ENCODE peak calls at places on chromosomes 4 and X, in eight cellular contexts. E is BJ; P is DND-41; M is upper lobe of right lung; O is IMR-90; W is lower lobe of right lung; Q is fibroblast of lung; Y is CD4-positive, alpha-beta T cell. A is an unnamed sample.

GRCh38 chrX:151902813-151903591 is 9.7 kb upstream of the MAGEA4 start:
- DNase-seq in O (peak; percentile 66), Q (peak; percentile 71), Y (no peak), W (no peak), P (no peak), M (no peak), E (peak; percentile 74), A (no peak)

GRCh38 chr4:15729910-15730533 is 27.2 kb downstream of the BST1 start:
- DNase-seq in Y (no peak), Q (peak; percentile 60), W (no peak), O (peak; percentile 53), E (no peak), M (no peak), P (peak; percentile 52), A (peak; percentile 43)

GRCh38 chrX:72540318-72540717 is 32.3 kb downstream of the HDAC8 start:
- DNase-seq in P (no peak), E (peak; percentile 1), Q (peak; percentile 57), W (no peak), O (peak; percentile 58), Y (no peak), M (no peak), A (no peak)

GRCh38 chr4:70356185-70356584 is 4.4 kb upstream of the SMR3A start:
- DNase-seq in Y (no peak), E (no peak), W (no peak), P (no peak), Q (no peak), O (no peak), M (no peak), A (no peak)

GRCh38 chrX:57519578-57520118 is 72.2 kb upstream of the ZXDB start:
- DNase-seq in M (no peak), P (no peak), E (no peak), W (no peak), Y (no peak), Q (no peak), O (no peak), A (no peak)

GRCh38 chr4:38449506-38450174 is 214.4 kb upstream of the KLF3 start:
- DNase-seq in P (no peak), E (no peak), O (peak; percentile 5), M (no peak), W (no peak), Y (no peak), Q (no peak), A (no peak)

GRCh38 chrX:115067812-115068211 is 50.4 kb upstream of the IL13RA2 start:
- DNase-seq in E (no peak), W (no peak), Y (no peak), M (no peak), O (peak; percentile 35), P (no peak), Q (peak; percentile 62), A (no peak)

GRCh38 chr4:139229534-139230039 is 50.4 kb downstream of the MGARP start:
- DNase-seq in O (peak; percentile 68), E (no peak), P (no peak), W (no peak), Y (no peak), M (no peak), Q (peak; percentile 81), A (no peak)

GRCh38 chrX:12002876-12003275 is 135.4 kb upstream of the FRMPD4 start:
- DNase-seq in O (peak; percentile 10), W (no peak), E (no peak), M (no peak), Q (no peak), Y (no peak), P (no peak), A (no peak)

GRCh38 chr4:47531241-47531953 is 46.3 kb downstream of the ATP10D start:
- DNase-seq in Y (peak; percentile 36), W (no peak), P (peak; percentile 92), M (peak; percentile 48), O (peak; percentile 90), Q (peak; percentile 75), E (no peak), A (peak; percentile 80)

GRCh38 chr4:33357121-33357520 is 2637.0 kb downstream of the PCDH7 start:
- DNase-seq in W (no peak), O (no peak), M (no peak), Q (no peak), Y (no peak), E (no peak), P (no peak), A (no peak)

GRCh38 chr4:22997358-22998224 is 304.9 kb downstream of the GBA3 start:
- DNase-seq in Q (no peak), E (no peak), W (no peak), P (no peak), O (no peak), M (no peak), Y (no peak), A (no peak)

GRCh38 chr4:95124906-95125504 is 367.2 kb downstream of the BMPR1B start:
- DNase-seq in Y (no peak), E (no peak), Q (peak; percentile 78), O (peak; percentile 76), W (no peak), P (peak; percentile 23), M (no peak), A (peak; percentile 3)

DNA sequence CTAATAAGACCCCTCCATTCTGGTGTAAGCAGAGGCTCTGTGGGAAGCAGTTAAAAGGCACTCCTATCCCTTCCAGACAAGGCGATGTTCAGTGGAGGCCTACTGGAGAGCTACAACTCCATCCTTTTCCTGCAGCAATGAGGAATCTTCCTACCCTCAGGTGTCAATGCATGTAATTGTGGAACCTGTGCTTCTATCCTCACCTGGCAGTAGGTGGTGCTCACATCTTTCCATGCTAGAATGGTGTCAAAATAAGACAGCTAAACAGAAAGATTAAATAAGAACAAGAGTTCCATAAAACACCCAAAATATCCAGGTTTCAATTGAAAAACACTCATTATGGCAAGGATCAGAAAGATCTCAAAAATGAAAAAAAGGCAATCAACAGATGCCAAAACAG is 224.6 kb downstream of the IL15 start:
- DNase-seq in W (no peak), P (no peak), O (no peak), Q (no peak), Y (no peak), E (no peak), M (no peak), A (no peak)
- TF ChIP-seq CTCF in W (no peak), P (no peak), O (no peak), Q (no peak), Y (no peak), E (no peak), M (no peak), A (no peak)

GRCh38 chr4:135354876-135355275 is 1153.3 kb upstream of the PABPC4L start:
- DNase-seq in Q (peak; percentile 1), W (no peak), P (no peak), O (peak; percentile 38), M (no peak), E (no peak), Y (no peak), A (no peak)
- TF ChIP-seq CTCF in Q (no peak), W (no peak), P (no peak), O (no peak), M (no peak), E (no peak), Y (no peak), A (no peak)

GRCh38 chr4:5899396-5899795 is 6.5 kb upstream of the CRMP1 start:
- DNase-seq in W (no peak), O (no peak), P (no peak), E (no peak), Q (no peak), Y (no peak), M (no peak), A (no peak)
- TF ChIP-seq CTCF in W (no peak), O (no peak), P (no peak), E (no peak), Q (no peak), Y (no peak), M (no peak), A (no peak)

DNA sequence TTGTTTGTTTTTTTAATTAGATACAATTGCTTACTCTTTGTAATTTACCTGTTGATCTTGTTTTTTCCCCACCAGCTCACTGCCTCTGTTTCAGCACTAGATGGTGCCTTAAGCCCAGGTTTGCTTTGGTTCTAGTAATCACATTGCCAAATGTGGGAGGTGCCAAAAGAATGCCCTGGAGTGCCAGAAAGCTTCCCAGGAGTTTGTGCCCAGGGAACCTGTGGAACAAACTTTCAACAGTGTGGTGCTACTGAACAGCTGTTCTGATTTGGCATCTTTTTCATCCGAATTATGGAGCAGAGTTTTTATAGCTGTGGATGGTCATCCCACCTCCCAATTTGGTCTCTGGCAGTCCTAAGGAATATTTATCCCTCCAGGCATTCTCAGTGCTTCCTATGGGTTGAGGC is 1000.7 kb downstream of the STIM2 start:
- DNase-seq in E (no peak), Y (no peak), Q (peak; percentile 51), P (no peak), O (peak; percentile 47), M (no peak), W (no peak), A (no peak)
- TF ChIP-seq CTCF in E (peak; percentile 49), Y (no peak), Q (peak; percentile 51), P (peak; percentile 20), O (peak; percentile 57), M (peak; percentile 45), W (peak; percentile 34), A (no peak)

GRCh38 chr4:24488399-24489164 is 95.8 kb downstream of the DHX15 start:
- DNase-seq in W (peak; percentile 77), E (no peak), P (peak; percentile 67), Q (peak; percentile 70), Y (peak; percentile 28), M (peak; percentile 86), O (peak; percentile 62), A (peak; percentile 84)
- TF ChIP-seq CTCF in W (peak; percentile 82), E (peak; percentile 93), P (peak; percentile 84), Q (peak; percentile 82), Y (peak; percentile 43), M (peak; percentile 85), O (peak; percentile 86), A (peak; percentile 74)

DNA sequence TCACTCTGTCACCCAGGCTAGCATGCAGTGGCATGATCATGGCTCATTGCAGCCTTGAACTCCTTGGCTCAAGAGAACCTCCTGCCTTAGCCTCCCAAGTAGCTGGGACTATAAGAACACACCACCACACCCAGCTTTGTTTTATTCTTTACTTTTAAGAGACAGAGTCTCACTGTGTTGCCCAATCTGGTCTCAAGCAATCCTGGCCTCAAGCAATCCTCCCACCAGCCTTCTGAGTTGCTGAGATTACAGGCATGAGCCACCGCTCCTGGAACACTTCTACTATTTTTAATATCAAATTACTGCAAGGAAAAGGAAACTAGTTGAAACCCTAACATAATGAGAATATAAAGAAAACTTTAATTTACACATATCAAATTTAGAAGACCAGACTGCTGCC is 85.4 kb downstream of the FAM13A start:
- DNase-seq in E (no peak), W (no peak), Y (no peak), P (no peak), O (no peak), Q (no peak), M (no peak), A (no peak)
- TF ChIP-seq CTCF in E (no peak), W (no peak), Y (no peak), P (no peak), O (no peak), Q (no peak), M (no peak), A (no peak)

GRCh38 chrX:136339702-136340101 is 38.9 kb downstream of the ADGRG4 start:
- DNase-seq in W (no peak), E (no peak), Q (no peak), Y (no peak), P (no peak), M (no peak), O (no peak), A (no peak)

DNA sequence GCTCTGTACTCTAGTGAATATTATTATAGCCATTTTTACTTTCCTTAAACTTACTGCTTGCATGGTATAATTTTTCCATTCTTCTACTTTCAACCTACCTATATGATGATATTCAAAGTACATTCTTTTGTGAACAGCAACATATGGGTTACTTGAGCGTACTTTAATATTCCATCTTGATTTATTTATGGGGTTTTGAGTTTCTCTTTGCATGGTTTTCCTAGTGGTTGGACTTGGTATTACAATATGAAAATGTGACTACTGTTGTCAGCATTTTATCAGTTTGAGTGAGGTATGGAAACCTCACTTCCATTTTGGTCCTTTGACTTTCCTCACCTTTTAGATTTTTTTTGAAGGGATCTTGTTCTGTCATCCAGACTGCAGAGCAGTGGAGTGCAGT is 35.9 kb downstream of the ADGRG4 start:
- DNase-seq in M (no peak), Y (no peak), E (no peak), P (no peak), Q (no peak), O (no peak), W (no peak), A (no peak)
- TF ChIP-seq CTCF in M (no peak), Y (no peak), E (peak; percentile 22), P (peak; percentile 36), Q (no peak), O (peak; percentile 24), W (no peak), A (peak; percentile 22)

A was measured in activated CD8-positive, alpha-beta T cell treated with anti-CD3 and anti-CD28 coated beads for 36 hours.